ENCODE peak calls at places on chromosome 10, in seven cellular contexts. I, J, Y, A, T, C and K are unnamed samples.

GRCh38 chr10:62083413-62083794 is 181.9 kb downstream of the ARID5B start:
- DNase-seq in I (no peak), J (no peak), Y (no peak), A (no peak), T (no peak), C (no peak), K (peak; percentile 36)

GRCh38 chr10:12631787-12632562 is 282.6 kb downstream of the CAMK1D start:
- DNase-seq in I (no peak), J (no peak), Y (no peak), A (no peak), T (no peak), C (no peak), K (no peak)

GRCh38 chr10:121813211-121813812 is 114.5 kb downstream of the ATE1 start:
- DNase-seq in I (no peak), J (no peak), Y (no peak), A (no peak), T (no peak), C (no peak), K (peak; percentile 5)

GRCh38 chr10:48775206-48775517 is 90.5 kb downstream of the WDFY4 start:
- DNase-seq in I (no peak), J (no peak), Y (no peak), A (no peak), T (no peak), C (no peak), K (no peak)

GRCh38 chr10:33547976-33548375 is 213.5 kb upstream of the NRP1 start:
- DNase-seq in I (no peak), J (no peak), Y (no peak), A (no peak), T (no peak), C (no peak), K (no peak)

GRCh38 chr10:43793714-43794113 is 145.0 kb upstream of the ZNF32 start:
- DNase-seq in I (no peak), J (no peak), Y (no peak), A (no peak), T (no peak), C (no peak), K (no peak)

GRCh38 chr10:11058965-11059364 is 41.3 kb downstream of the CELF2 start:
- DNase-seq in I (no peak), J (no peak), Y (no peak), A (no peak), T (no peak), C (no peak), K (peak; percentile 42)

GRCh38 chr10:25753776-25754175 is 180.3 kb upstream of the MYO3A start:
- DNase-seq in I (no peak), J (no peak), Y (peak; percentile 10), A (no peak), T (no peak), C (no peak), K (peak; percentile 50)

GRCh38 chr10:14584643-14585042 is 190.1 kb downstream of the FAM107B start:
- DNase-seq in I (no peak), J (no peak), Y (no peak), A (no peak), T (no peak), C (no peak), K (no peak)

GRCh38 chr10:121078672-121079102 is 227.5 kb downstream of the WDR11 start:
- DNase-seq in I (no peak), J (no peak), Y (no peak), A (no peak), T (no peak), C (no peak), K (peak; percentile 96)